ENCODE peak calls at places on chromosomes 13 and 19, in eight cellular contexts. W is H1, A is A549, H is GM12878, S is K562, D is endothelial cell of umbilical vein, V is HepG2, F is HCT116. Q is an unnamed sample.

GRCh38 chr13:111461445-111462149 is 141.2 kb downstream of the TEX29 start:
- DNase-seq in W (no peak), A (no peak), H (no peak), S (no peak), D (no peak), V (no peak), F (no peak), Q (peak; percentile 16)

GRCh38 chr13:24274452-24274971 is 34.9 kb upstream of the C1QTNF9 start:
- DNase-seq in W (no peak), A (no peak), H (peak; percentile 88), S (no peak), D (no peak), V (no peak), F (no peak), Q (no peak)

GRCh38 chr13:30738946-30739528 is 3.7 kb downstream of the ALOX5AP start:
- DNase-seq in W (no peak), A (no peak), H (no peak), S (no peak), D (peak; percentile 50), V (no peak), F (no peak), Q (no peak)

GRCh38 chr19:1427221-1427620 is 11.0 kb upstream of the RPS15 start:
- DNase-seq in W (no peak), A (no peak), H (no peak), S (no peak), D (no peak), V (no peak), F (no peak), Q (no peak)

GRCh38 chr13:109274188-109274821 is 512.1 kb downstream of the IRS2 start:
- DNase-seq in W (peak; percentile 50), A (peak; percentile 74), H (no peak), S (no peak), D (peak; percentile 24), V (no peak), F (no peak), Q (no peak)

GRCh38 chr13:49235856-49236431 is 11.8 kb upstream of the CDADC1 start:
- DNase-seq in W (no peak), A (no peak), H (no peak), S (no peak), D (no peak), V (no peak), F (no peak), Q (no peak)

GRCh38 chr13:110479648-110480047 is 81.9 kb downstream of the RAB20 start:
- DNase-seq in W (no peak), A (no peak), H (no peak), S (no peak), D (no peak), V (no peak), F (no peak), Q (no peak)

GRCh38 chr13:20503088-20504083 is 22.3 kb downstream of the CRYL1 start:
- DNase-seq in W (no peak), A (no peak), H (no peak), S (no peak), D (no peak), V (no peak), F (no peak), Q (no peak)

GRCh38 chr13:32622827-32623226 is 36.6 kb downstream of the PDS5B start:
- DNase-seq in W (no peak), A (peak; percentile 8), H (no peak), S (no peak), D (no peak), V (no peak), F (no peak), Q (peak; percentile 15)

GRCh38 chr19:23393121-23393520 is 2.1 kb downstream of the ZNF91 start:
- DNase-seq in W (no peak), A (no peak), H (no peak), S (no peak), D (no peak), V (no peak), F (no peak), Q (no peak)

GRCh38 chr19:44741841-44742352 is 6.6 kb upstream of the BCL3 start:
- DNase-seq in W (no peak), A (peak; percentile 100), H (no peak), S (peak; percentile 62), D (peak; percentile 98), V (peak; percentile 78), F (peak; percentile 98), Q (peak; percentile 96)

GRCh38 chr19:53540091-53540490 is 2.1 kb downstream of the ZNF331 start:
- DNase-seq in W (no peak), A (no peak), H (no peak), S (no peak), D (no peak), V (no peak), F (no peak), Q (no peak)
- TF ChIP-seq POLR2A in W (no peak), A (no peak), H (no peak), S (no peak), D (no peak), V (no peak), F (no peak), Q (no peak)

GRCh38 chr19:15285896-15286591 is 46.3 kb downstream of the BRD4 start:
- DNase-seq in W (no peak), A (no peak), H (peak; percentile 75), S (no peak), D (no peak), V (no peak), F (no peak), Q (peak; percentile 41)
- H3K4me3 ChIP-seq in W (no peak overlapping the region), A (no peak overlapping the region), H (peak overlapping the region; percentile 57), S (no peak overlapping the region), D (no peak overlapping the region), V (no peak overlapping the region), F (no peak overlapping the region), Q (no peak overlapping the region)

DNA sequence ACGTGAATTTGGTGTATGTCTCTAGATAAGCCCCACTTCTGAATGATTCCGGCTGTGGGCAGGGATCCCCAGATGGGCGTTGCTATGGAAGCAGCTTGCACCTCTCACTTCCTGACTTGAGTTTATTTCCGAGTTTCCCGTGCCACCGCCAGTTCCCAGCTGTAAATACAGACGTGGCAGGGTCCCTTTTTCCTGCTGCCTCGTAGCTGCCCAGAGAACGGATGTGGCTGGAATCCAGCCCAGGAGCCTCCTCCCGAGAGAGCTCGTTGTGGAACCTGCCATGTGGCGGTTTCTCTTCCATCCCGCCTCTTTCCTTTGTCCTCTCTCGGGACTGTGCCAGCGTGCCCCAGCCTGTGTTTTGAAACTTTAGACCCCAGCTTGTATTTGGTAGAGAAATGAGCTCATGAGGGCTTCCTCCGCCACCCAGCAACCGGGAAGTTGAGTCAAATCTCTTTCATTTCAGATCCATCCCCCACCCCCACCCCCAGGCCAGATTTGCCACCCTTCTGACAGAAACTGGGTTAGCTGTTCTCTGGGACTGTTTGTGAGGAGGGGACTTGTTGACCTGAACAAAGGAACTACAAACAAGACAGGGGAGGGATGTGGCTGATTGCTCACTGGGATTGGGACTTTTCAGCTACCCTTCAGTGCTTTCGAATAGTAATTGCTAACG is 96.6 kb downstream of the SIPA1L3 start:
- DNase-seq in W (no peak), A (no peak), H (peak; percentile 51), S (no peak), D (peak; percentile 98), V (no peak), F (no peak), Q (peak; percentile 78)
- TF ChIP-seq MAX in W (peak; percentile 92), A (no peak), H (peak; percentile 34), S (no peak), D (peak; percentile 71), V (no peak), F (peak; percentile 64), Q (no peak)

GRCh38 chr19:17843428-17843827 is 4.4 kb downstream of the JAK3 start:
- DNase-seq in W (no peak), A (no peak), H (no peak), S (no peak), D (no peak), V (no peak), F (no peak), Q (no peak)

GRCh38 chr19:17846146-17846545 is 1.6 kb downstream of the JAK3 start:
- DNase-seq in W (no peak), A (no peak), H (peak; percentile 19), S (no peak), D (no peak), V (no peak), F (no peak), Q (no peak)

GRCh38 chr19:17848598-17849292 is 963 bp upstream of the JAK3 start:
- DNase-seq in W (no peak), A (no peak), H (no peak), S (no peak), D (no peak), V (no peak), F (no peak), Q (no peak)

GRCh38 chr19:17843908-17844490 is 3.8 kb downstream of the JAK3 start:
- DNase-seq in W (no peak), A (no peak), H (no peak), S (no peak), D (no peak), V (no peak), F (no peak), Q (no peak)

GRCh38 chr19:17847538-17848366 is at the start of gene JAK3:
- DNase-seq in W (peak; percentile 75), A (no peak), H (peak; percentile 77), S (peak; percentile 81), D (peak; percentile 70), V (peak; percentile 59), F (no peak), Q (no peak)
- TF ChIP-seq POLR2A in W (no peak), A (no peak), H (peak; percentile 93), S (no peak), D (no peak), V (peak; percentile 22), F (no peak), Q (no peak)

GRCh38 chr19:20079487-20079886 is 1.7 kb downstream of the ZNF90 start:
- DNase-seq in W (no peak), A (no peak), H (no peak), S (no peak), D (no peak), V (no peak), F (no peak), Q (peak; percentile 30)
- H3K4me3 ChIP-seq in W (peak overlapping the region; percentile 99), A (no peak overlapping the region), H (no peak overlapping the region), S (no peak overlapping the region), D (no peak overlapping the region), V (no peak overlapping the region), F (no peak overlapping the region), Q (peak overlapping the region; percentile 88)

GRCh38 chr19:35449347-35450043 is 1.4 kb downstream of the FFAR2 start:
- DNase-seq in W (no peak), A (no peak), H (no peak), S (no peak), D (no peak), V (no peak), F (no peak), Q (no peak)
- TF ChIP-seq MAX in W (no peak), A (no peak), H (no peak), S (no peak), D (no peak), V (no peak), F (no peak), Q (no peak)

Q was measured in NB4.